ENCODE peak calls at places on chromosomes 13 and 19, in seven cellular contexts. W, I, Y, J, K, G and Q are unnamed samples.
A peak's percentile ranks its signal among the peaks of the same experiment; 100 is the strongest.

GRCh38 chr19:48445256-48445605 is 552 bp upstream of the GRWD1 start:
- DNase-seq in W (peak; percentile 47), I (no peak), Y (peak; percentile 92), J (peak; percentile 93), K (no peak), G (no peak), Q (peak; percentile 80)

GRCh38 chr13:30308548-30308947 is 1.2 kb upstream of the KATNAL1 start:
- DNase-seq in W (no peak), I (no peak), Y (no peak), J (peak; percentile 35), K (no peak), G (no peak), Q (peak; percentile 39)

GRCh38 chr19:47109541-47110375 is 3.8 kb downstream of the ZC3H4 start:
- DNase-seq in W (no peak), I (no peak), Y (peak; percentile 74), J (peak; percentile 60), K (peak; percentile 57), G (peak; percentile 27), Q (no peak)

GRCh38 chr19:4518345-4519171 is at the start of gene PLIN4:
- DNase-seq in W (no peak), I (no peak), Y (peak; percentile 90), J (peak; percentile 24), K (no peak), G (no peak), Q (no peak)

GRCh38 chr19:5263615-5264014 is 77.0 kb downstream of the PTPRS start:
- DNase-seq in W (no peak), I (no peak), Y (no peak), J (no peak), K (no peak), G (no peak), Q (no peak)

GRCh38 chr19:5219551-5220304 is 120.9 kb downstream of the PTPRS start:
- DNase-seq in W (no peak), I (no peak), Y (no peak), J (no peak), K (no peak), G (no peak), Q (no peak)

GRCh38 chr19:49436381-49437017 is 4.8 kb downstream of the SLC17A7 start:
- DNase-seq in W (no peak), I (no peak), Y (peak; percentile 34), J (peak; percentile 64), K (peak; percentile 75), G (no peak), Q (no peak)

GRCh38 chr13:113998781-113999617 is 25.1 kb upstream of the C13orf46 start:
- DNase-seq in W (no peak), I (no peak), Y (no peak), J (no peak), K (no peak), G (no peak), Q (no peak)

GRCh38 chr19:1856698-1857603 is 6.4 kb downstream of the KLF16 start:
- DNase-seq in W (no peak), I (no peak), Y (peak; percentile 62), J (peak; percentile 87), K (peak; percentile 48), G (no peak), Q (peak; percentile 75)

GRCh38 chr13:53445682-53446081 is 417.1 kb downstream of the OLFM4 start:
- DNase-seq in W (no peak), I (no peak), Y (no peak), J (no peak), K (no peak), G (no peak), Q (no peak)

GRCh38 chr19:46615966-46616365 is 8.9 kb downstream of the PTGIR start:
- DNase-seq in W (no peak), I (no peak), Y (no peak), J (no peak), K (no peak), G (no peak), Q (no peak)

GRCh38 chr13:42478531-42479156 is 95.3 kb upstream of the TNFSF11 start:
- DNase-seq in W (no peak), I (peak; percentile 2), Y (peak; percentile 41), J (peak; percentile 30), K (no peak), G (no peak), Q (peak; percentile 14)

GRCh38 chr13:40152145-40152544 is 496.7 kb downstream of the COG6 start:
- DNase-seq in W (no peak), I (no peak), Y (no peak), J (peak; percentile 63), K (no peak), G (no peak), Q (peak; percentile 68)

GRCh38 chr19:32581704-32582164 is 744 bp downstream of the PDCD5 start:
- DNase-seq in W (no peak), I (no peak), Y (peak; percentile 43), J (peak; percentile 54), K (no peak), G (no peak), Q (peak; percentile 40)

GRCh38 chr19:1632462-1633268 is 19.8 kb downstream of the TCF3 start:
- DNase-seq in W (no peak), I (no peak), Y (no peak), J (peak; percentile 22), K (no peak), G (no peak), Q (no peak)

GRCh38 chr19:3655402-3656072 is 28.9 kb upstream of the CACTIN start:
- DNase-seq in W (no peak), I (no peak), Y (peak; percentile 28), J (no peak), K (no peak), G (no peak), Q (peak; percentile 98)

GRCh38 chr13:34506796-34507195 is 435.3 kb upstream of the NBEA start:
- DNase-seq in W (no peak), I (no peak), Y (no peak), J (no peak), K (no peak), G (no peak), Q (no peak)

GRCh38 chr13:83248751-83249150 is 633.5 kb downstream of the SLITRK1 start:
- DNase-seq in W (no peak), I (no peak), Y (no peak), J (no peak), K (no peak), G (no peak), Q (no peak)

GRCh38 chr13:26221399-26221720 is 754 bp downstream of the RNF6 start:
- DNase-seq in W (no peak), I (no peak), Y (no peak), J (no peak), K (no peak), G (no peak), Q (no peak)

GRCh38 chr13:38264363-38265134 is 85.1 kb upstream of the UFM1 start:
- DNase-seq in W (no peak), I (no peak), Y (no peak), J (no peak), K (no peak), G (no peak), Q (no peak)

GRCh38 chr13:47087841-47088240 is 191.0 kb upstream of the HTR2A start:
- DNase-seq in W (no peak), I (no peak), Y (no peak), J (no peak), K (no peak), G (no peak), Q (peak; percentile 24)

GRCh38 chr13:94713556-94714182 is 1.3 kb upstream of the SOX21 start:
- DNase-seq in W (no peak), I (no peak), Y (no peak), J (no peak), K (no peak), G (no peak), Q (no peak)

GRCh38 chr19:39212377-39212742 is 8.3 kb upstream of the SYCN start:
- DNase-seq in W (peak; percentile 5), I (no peak), Y (peak; percentile 36), J (peak; percentile 76), K (peak; percentile 66), G (peak; percentile 28), Q (peak; percentile 28)

GRCh38 chr13:21674271-21675009 is 3.6 kb downstream of the FGF9 start:
- DNase-seq in W (peak; percentile 41), I (peak; percentile 39), Y (peak; percentile 20), J (no peak), K (peak; percentile 45), G (no peak), Q (no peak)

GRCh38 chr19:50723069-50723468 is at the start of gene CLEC11A:
- DNase-seq in W (no peak), I (no peak), Y (no peak), J (no peak), K (no peak), G (no peak), Q (no peak)

GRCh38 chr13:111526922-111527321 is 206.5 kb downstream of the TEX29 start:
- DNase-seq in W (no peak), I (no peak), Y (no peak), J (no peak), K (no peak), G (no peak), Q (no peak)

GRCh38 chr13:45398862-45399261 is 19.3 kb downstream of the SLC25A30 start:
- DNase-seq in W (no peak), I (no peak), Y (peak; percentile 20), J (no peak), K (peak; percentile 50), G (no peak), Q (no peak)

GRCh38 chr13:32731074-32731473 is 144.8 kb downstream of the PDS5B start:
- DNase-seq in W (no peak), I (no peak), Y (no peak), J (no peak), K (no peak), G (no peak), Q (no peak)

GRCh38 chr13:20828540-20829364 is 55.0 kb upstream of the EEF1AKMT1 start:
- DNase-seq in W (peak; percentile 47), I (peak; percentile 43), Y (peak; percentile 77), J (peak; percentile 40), K (peak; percentile 39), G (peak; percentile 14), Q (peak; percentile 32)

GRCh38 chr19:5718032-5718578 is 1.8 kb downstream of the LONP1 start:
- DNase-seq in W (no peak), I (no peak), Y (no peak), J (no peak), K (peak; percentile 51), G (no peak), Q (peak; percentile 35)

GRCh38 chr13:23570931-23571330 is 719 bp downstream of the TNFRSF19 start:
- DNase-seq in W (no peak), I (no peak), Y (no peak), J (no peak), K (no peak), G (no peak), Q (peak; percentile 26)

GRCh38 chr19:15488489-15489226 is 9.4 kb upstream of the PGLYRP2 start:
- DNase-seq in W (no peak), I (no peak), Y (no peak), J (no peak), K (no peak), G (no peak), Q (no peak)